ENCODE peak calls at places on chromosomes 1 and 21, in nine cellular contexts. One of them, this sample, is unnamed.

GRCh38 chr1:110407260-110408210 is at the start of gene LAMTOR5:
- DNase-seq in tibial artery: peak
- DNase-seq in H9: peak
- DNase-seq in K562: peak
- DNase-seq in dorsolateral prefrontal cortex: peak
- DNase-seq in upper lobe of left lung: peak
- DNase-seq in brain microvascular endothelial cell: peak
- DNase-seq in heart right ventricle: peak
- DNase-seq in stomach: peak
- DNase-seq in this sample: peak

GRCh38 chr1:109935451-109935900 is 24.8 kb downstream of the CSF1 start:
- DNase-seq in tibial artery: no peak
- DNase-seq in H9: no peak
- DNase-seq in K562: no peak
- DNase-seq in dorsolateral prefrontal cortex: no peak
- DNase-seq in upper lobe of left lung: no peak
- DNase-seq in brain microvascular endothelial cell: no peak
- DNase-seq in heart right ventricle: no peak
- DNase-seq in stomach: peak
- DNase-seq in this sample: no peak

GRCh38 chr1:38003261-38004250 is 1.8 kb downstream of the FHL3 start:
- DNase-seq in tibial artery: no peak
- DNase-seq in H9: no peak
- DNase-seq in K562: peak
- DNase-seq in dorsolateral prefrontal cortex: no peak
- DNase-seq in upper lobe of left lung: no peak
- DNase-seq in brain microvascular endothelial cell: no peak
- DNase-seq in heart right ventricle: no peak
- DNase-seq in stomach: no peak
- DNase-seq in this sample: no peak

GRCh38 chr21:45392206-45392971 is 12.6 kb upstream of the COL18A1 start:
- DNase-seq in tibial artery: peak
- DNase-seq in H9: no peak
- DNase-seq in K562: no peak
- DNase-seq in dorsolateral prefrontal cortex: no peak
- DNase-seq in upper lobe of left lung: no peak
- DNase-seq in brain microvascular endothelial cell: no peak
- DNase-seq in heart right ventricle: no peak
- DNase-seq in stomach: no peak
- DNase-seq in this sample: no peak

GRCh38 chr1:232334811-232335210 is 295.1 kb downstream of the SIPA1L2 start:
- DNase-seq in tibial artery: no peak
- DNase-seq in H9: no peak
- DNase-seq in K562: no peak
- DNase-seq in dorsolateral prefrontal cortex: no peak
- DNase-seq in upper lobe of left lung: no peak
- DNase-seq in brain microvascular endothelial cell: no peak
- DNase-seq in heart right ventricle: no peak
- DNase-seq in stomach: no peak
- DNase-seq in this sample: no peak

GRCh38 chr1:31108861-31109260 is 43.3 kb upstream of the PUM1 start:
- DNase-seq in tibial artery: no peak
- DNase-seq in H9: no peak
- DNase-seq in K562: no peak
- DNase-seq in dorsolateral prefrontal cortex: no peak
- DNase-seq in upper lobe of left lung: no peak
- DNase-seq in brain microvascular endothelial cell: no peak
- DNase-seq in heart right ventricle: no peak
- DNase-seq in stomach: no peak
- DNase-seq in this sample: no peak

GRCh38 chr1:78045850-78046778 is at the start of gene GIPC2:
- DNase-seq in tibial artery: peak
- DNase-seq in H9: peak
- DNase-seq in K562: no peak
- DNase-seq in dorsolateral prefrontal cortex: no peak
- DNase-seq in upper lobe of left lung: no peak
- DNase-seq in brain microvascular endothelial cell: no peak
- DNase-seq in heart right ventricle: peak
- DNase-seq in stomach: peak
- DNase-seq in this sample: no peak

GRCh38 chr1:86515597-86515996 is 31.3 kb upstream of the CLCA4 start:
- DNase-seq in tibial artery: no peak
- DNase-seq in H9: peak
- DNase-seq in K562: peak
- DNase-seq in dorsolateral prefrontal cortex: no peak
- DNase-seq in upper lobe of left lung: no peak
- DNase-seq in brain microvascular endothelial cell: no peak
- DNase-seq in heart right ventricle: no peak
- DNase-seq in stomach: no peak
- DNase-seq in this sample: no peak

GRCh38 chr1:7427901-7428300 is 343.2 kb upstream of the VAMP3 start:
- DNase-seq in tibial artery: no peak
- DNase-seq in H9: no peak
- DNase-seq in K562: no peak
- DNase-seq in dorsolateral prefrontal cortex: no peak
- DNase-seq in upper lobe of left lung: no peak
- DNase-seq in brain microvascular endothelial cell: peak
- DNase-seq in heart right ventricle: no peak
- DNase-seq in stomach: no peak
- DNase-seq in this sample: no peak

GRCh38 chr1:150548632-150549495 is at the start of gene ADAMTSL4:
- DNase-seq in tibial artery: peak
- DNase-seq in H9: peak
- DNase-seq in K562: peak
- DNase-seq in dorsolateral prefrontal cortex: no peak
- DNase-seq in upper lobe of left lung: peak
- DNase-seq in brain microvascular endothelial cell: peak
- DNase-seq in heart right ventricle: peak
- DNase-seq in stomach: peak
- DNase-seq in this sample: no peak

GRCh38 chr1:59767119-59767518 is 47.6 kb upstream of the HOOK1 start:
- DNase-seq in tibial artery: no peak
- DNase-seq in H9: no peak
- DNase-seq in K562: no peak
- DNase-seq in dorsolateral prefrontal cortex: no peak
- DNase-seq in upper lobe of left lung: no peak
- DNase-seq in brain microvascular endothelial cell: no peak
- DNase-seq in heart right ventricle: no peak
- DNase-seq in stomach: no peak
- DNase-seq in this sample: no peak

GRCh38 chr1:228935198-228935663 is 200.0 kb downstream of the RHOU start:
- DNase-seq in tibial artery: no peak
- DNase-seq in H9: no peak
- DNase-seq in K562: no peak
- DNase-seq in dorsolateral prefrontal cortex: no peak
- DNase-seq in upper lobe of left lung: no peak
- DNase-seq in brain microvascular endothelial cell: no peak
- DNase-seq in heart right ventricle: no peak
- DNase-seq in stomach: no peak
- DNase-seq in this sample: no peak

GRCh38 chr1:2240251-2241156 is 12.4 kb downstream of the SKI start:
- DNase-seq in tibial artery: peak
- DNase-seq in H9: no peak
- DNase-seq in K562: peak
- DNase-seq in dorsolateral prefrontal cortex: no peak
- DNase-seq in upper lobe of left lung: peak
- DNase-seq in brain microvascular endothelial cell: no peak
- DNase-seq in heart right ventricle: peak
- DNase-seq in stomach: peak
- DNase-seq in this sample: no peak

GRCh38 chr1:180949616-180950000 is 36.9 kb downstream of the KIAA1614 start:
- DNase-seq in tibial artery: no peak
- DNase-seq in H9: no peak
- DNase-seq in K562: no peak
- DNase-seq in dorsolateral prefrontal cortex: no peak
- DNase-seq in upper lobe of left lung: no peak
- DNase-seq in brain microvascular endothelial cell: no peak
- DNase-seq in heart right ventricle: no peak
- DNase-seq in stomach: no peak
- DNase-seq in this sample: no peak

GRCh38 chr1:167659440-167659839 is 29.4 kb downstream of the RCSD1 start:
- DNase-seq in tibial artery: no peak
- DNase-seq in H9: no peak
- DNase-seq in K562: no peak
- DNase-seq in dorsolateral prefrontal cortex: no peak
- DNase-seq in upper lobe of left lung: no peak
- DNase-seq in brain microvascular endothelial cell: peak
- DNase-seq in heart right ventricle: no peak
- DNase-seq in stomach: no peak
- DNase-seq in this sample: no peak

GRCh38 chr1:30675761-30676160 is 47.6 kb downstream of the MATN1 start:
- DNase-seq in tibial artery: no peak
- DNase-seq in H9: no peak
- DNase-seq in K562: no peak
- DNase-seq in dorsolateral prefrontal cortex: no peak
- DNase-seq in upper lobe of left lung: no peak
- DNase-seq in brain microvascular endothelial cell: no peak
- DNase-seq in heart right ventricle: no peak
- DNase-seq in stomach: no peak
- DNase-seq in this sample: no peak

GRCh38 chr21:33441489-33442477 is 38.0 kb downstream of the TMEM50B start:
- DNase-seq in tibial artery: peak
- DNase-seq in H9: no peak
- DNase-seq in K562: peak
- DNase-seq in dorsolateral prefrontal cortex: no peak
- DNase-seq in upper lobe of left lung: peak
- DNase-seq in brain microvascular endothelial cell: peak
- DNase-seq in heart right ventricle: peak
- DNase-seq in stomach: no peak
- DNase-seq in this sample: no peak

GRCh38 chr1:54681396-54681795 is 34.3 kb upstream of the TTC4 start:
- DNase-seq in tibial artery: no peak
- DNase-seq in H9: no peak
- DNase-seq in K562: no peak
- DNase-seq in dorsolateral prefrontal cortex: no peak
- DNase-seq in upper lobe of left lung: no peak
- DNase-seq in brain microvascular endothelial cell: peak
- DNase-seq in heart right ventricle: no peak
- DNase-seq in stomach: no peak
- DNase-seq in this sample: no peak

GRCh38 chr1:154553056-154553822 is 5.2 kb downstream of the UBE2Q1 start:
- DNase-seq in tibial artery: no peak
- DNase-seq in H9: no peak
- DNase-seq in K562: no peak
- DNase-seq in dorsolateral prefrontal cortex: no peak
- DNase-seq in upper lobe of left lung: no peak
- DNase-seq in brain microvascular endothelial cell: no peak
- DNase-seq in heart right ventricle: no peak
- DNase-seq in stomach: no peak
- DNase-seq in this sample: no peak
- H3K27ac ChIP-seq in tibial artery: no peak
- H3K27ac ChIP-seq in H9: no peak
- H3K27ac ChIP-seq in K562: no peak
- H3K27ac ChIP-seq in dorsolateral prefrontal cortex: no peak
- H3K27ac ChIP-seq in upper lobe of left lung: no peak
- H3K27ac ChIP-seq in brain microvascular endothelial cell: no peak
- H3K27ac ChIP-seq in heart right ventricle: no peak
- H3K27ac ChIP-seq in stomach: no peak
- H3K27ac ChIP-seq in this sample: no peak

DNA sequence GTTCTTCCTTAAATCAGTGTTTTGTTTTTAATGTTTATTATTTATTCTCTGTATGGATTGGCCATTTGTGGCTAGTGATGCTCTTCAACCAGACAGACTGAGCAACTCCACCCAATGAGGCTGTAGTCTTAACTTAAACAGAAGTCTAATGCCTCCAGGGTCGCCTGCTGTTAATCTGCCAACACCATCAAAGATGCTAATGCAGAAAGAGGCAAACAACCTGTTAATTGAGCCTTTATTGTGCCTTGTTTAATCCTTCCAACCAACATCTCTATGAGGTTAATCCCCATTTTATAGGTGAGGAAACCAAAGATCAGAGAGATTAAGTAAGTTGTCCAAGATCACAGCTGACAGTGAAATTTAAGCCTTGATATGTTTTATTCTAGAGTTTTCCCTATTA is 79.4 kb upstream of the SSX2IP start:
- DNase-seq in tibial artery: no peak
- DNase-seq in H9: no peak
- DNase-seq in K562: no peak
- DNase-seq in dorsolateral prefrontal cortex: no peak
- DNase-seq in upper lobe of left lung: no peak
- DNase-seq in brain microvascular endothelial cell: no peak
- DNase-seq in heart right ventricle: no peak
- DNase-seq in stomach: no peak
- DNase-seq in this sample: no peak
- TF ChIP-seq CTCF in tibial artery: no peak
- TF ChIP-seq CTCF in H9: no peak
- TF ChIP-seq CTCF in K562: no peak
- TF ChIP-seq CTCF in dorsolateral prefrontal cortex: no peak
- TF ChIP-seq CTCF in upper lobe of left lung: no peak
- TF ChIP-seq CTCF in brain microvascular endothelial cell: no peak
- TF ChIP-seq CTCF in heart right ventricle: no peak
- TF ChIP-seq CTCF in stomach: no peak
- TF ChIP-seq CTCF in this sample: no peak

GRCh38 chr1:119140177-119141019 is at the start of gene WARS2:
- DNase-seq in tibial artery: peak
- DNase-seq in H9: peak
- DNase-seq in K562: peak
- DNase-seq in dorsolateral prefrontal cortex: peak
- DNase-seq in upper lobe of left lung: peak
- DNase-seq in brain microvascular endothelial cell: peak
- DNase-seq in heart right ventricle: peak
- DNase-seq in stomach: peak
- DNase-seq in this sample: peak
- H3K27ac ChIP-seq in tibial artery: peak
- H3K27ac ChIP-seq in H9: peak
- H3K27ac ChIP-seq in K562: peak
- H3K27ac ChIP-seq in dorsolateral prefrontal cortex: peak
- H3K27ac ChIP-seq in upper lobe of left lung: peak
- H3K27ac ChIP-seq in brain microvascular endothelial cell: peak
- H3K27ac ChIP-seq in heart right ventricle: peak
- H3K27ac ChIP-seq in stomach: peak
- H3K27ac ChIP-seq in this sample: peak

GRCh38 chr1:36542962-36543515 is 60.3 kb upstream of the CSF3R start:
- DNase-seq in tibial artery: peak
- DNase-seq in H9: peak
- DNase-seq in K562: peak
- DNase-seq in dorsolateral prefrontal cortex: no peak
- DNase-seq in upper lobe of left lung: no peak
- DNase-seq in brain microvascular endothelial cell: no peak
- DNase-seq in heart right ventricle: no peak
- DNase-seq in stomach: no peak
- DNase-seq in this sample: no peak
- TF ChIP-seq CTCF in tibial artery: no peak
- TF ChIP-seq CTCF in H9: peak
- TF ChIP-seq CTCF in K562: peak
- TF ChIP-seq CTCF in dorsolateral prefrontal cortex: no peak
- TF ChIP-seq CTCF in upper lobe of left lung: no peak
- TF ChIP-seq CTCF in brain microvascular endothelial cell: peak
- TF ChIP-seq CTCF in heart right ventricle: no peak
- TF ChIP-seq CTCF in stomach: no peak
- TF ChIP-seq CTCF in this sample: no peak